ENCODE peak calls at places on chromosomes 12 and 14, in five cellular contexts. A, Q, H, U and J are unnamed samples.
A peak's percentile ranks its signal among the peaks of the same experiment; 100 is the strongest.

GRCh38 chr14:91317381-91318313 is 73.1 kb upstream of the GPR68 start:
- DNase-seq in A (no peak), Q (peak; percentile 20), H (peak; percentile 67), U (no peak), J (peak; percentile 32)

GRCh38 chr12:113162102-113163029 is 12.8 kb downstream of the CFAP73 start:
- DNase-seq in A (peak; percentile 8), Q (peak; percentile 49), H (no peak), U (no peak), J (no peak)

GRCh38 chr12:130070017-130070653 is 92.1 kb upstream of the FZD10 start:
- DNase-seq in A (no peak), Q (no peak), H (no peak), U (no peak), J (no peak)

GRCh38 chr14:89212386-89213235 is 204.4 kb downstream of the FOXN3 start:
- DNase-seq in A (no peak), Q (no peak), H (no peak), U (no peak), J (no peak)

GRCh38 chr14:60565211-60565610 is 56.3 kb downstream of the SIX6 start:
- DNase-seq in A (no peak), Q (peak; percentile 53), H (no peak), U (no peak), J (no peak)

GRCh38 chr12:105978686-105979085 is 160.1 kb downstream of the NUAK1 start:
- DNase-seq in A (no peak), Q (no peak), H (no peak), U (no peak), J (no peak)

GRCh38 chr14:77301103-77301502 is 19.6 kb downstream of the POMT2 start:
- DNase-seq in A (no peak), Q (peak; percentile 88), H (no peak), U (peak; percentile 75), J (no peak)

GRCh38 chr14:100407376-100408102 is 84.4 kb downstream of the SLC25A47 start:
- DNase-seq in A (no peak), Q (no peak), H (no peak), U (no peak), J (no peak)

GRCh38 chr14:105060751-105061427 is 4.3 kb downstream of the GPR132 start:
- DNase-seq in A (no peak), Q (no peak), H (no peak), U (no peak), J (no peak)

GRCh38 chr14:99213101-99213500 is 58.9 kb downstream of the BCL11B start:
- DNase-seq in A (no peak), Q (no peak), H (no peak), U (no peak), J (no peak)

GRCh38 chr12:53806689-53807088 is 54.9 kb upstream of the CISTR start:
- DNase-seq in A (no peak), Q (peak; percentile 57), H (no peak), U (no peak), J (no peak)

GRCh38 chr12:112473056-112473455 is 54.3 kb downstream of the PTPN11 start:
- DNase-seq in A (no peak), Q (peak; percentile 9), H (no peak), U (no peak), J (no peak)

GRCh38 chr14:95946867-95947266 is 70.2 kb downstream of the TUNAR start:
- DNase-seq in A (no peak), Q (no peak), H (no peak), U (no peak), J (no peak)

GRCh38 chr14:69043598-69044267 is 64.6 kb upstream of the ACTN1 start:
- DNase-seq in A (peak; percentile 42), Q (no peak), H (no peak), U (no peak), J (peak; percentile 87)

GRCh38 chr14:23828611-23829010 is 125.0 kb upstream of the DHRS4 start:
- DNase-seq in A (no peak), Q (no peak), H (no peak), U (no peak), J (no peak)

GRCh38 chr14:33014710-33015109 is 76.0 kb downstream of the NPAS3 start:
- DNase-seq in A (no peak), Q (no peak), H (no peak), U (no peak), J (no peak)

GRCh38 chr12:127306604-127307215 is 960.3 kb upstream of the TMEM132C start:
- DNase-seq in A (peak; percentile 43), Q (peak; percentile 81), H (no peak), U (no peak), J (no peak)

GRCh38 chr12:109255377-109255776 is 53.7 kb downstream of the FOXN4 start:
- DNase-seq in A (no peak), Q (peak; percentile 43), H (no peak), U (peak; percentile 24), J (no peak)

GRCh38 chr12:26971963-26972362 is 33.7 kb downstream of the FGFR1OP2 start:
- DNase-seq in A (no peak), Q (no peak), H (peak; percentile 82), U (no peak), J (no peak)

GRCh38 chr14:22555573-22556011 is 33.4 kb downstream of the DAD1 start:
- DNase-seq in A (no peak), Q (peak; percentile 83), H (peak; percentile 26), U (no peak), J (peak; percentile 52)

GRCh38 chr12:100153131-100153530 is 10.5 kb upstream of the BLTP3B start:
- DNase-seq in A (no peak), Q (no peak), H (no peak), U (no peak), J (no peak)

GRCh38 chr12:88393017-88393767 is 187.1 kb downstream of the KITLG start:
- DNase-seq in A (no peak), Q (peak; percentile 55), H (peak; percentile 44), U (peak; percentile 41), J (no peak)

GRCh38 chr14:60161176-60162107 is 3.8 kb downstream of the DHRS7 start:
- DNase-seq in A (peak; percentile 57), Q (peak; percentile 51), H (no peak), U (peak; percentile 38), J (no peak)

GRCh38 chr14:73491256-73491976 is 683 bp downstream of the RIOX1 start:
- DNase-seq in A (peak; percentile 75), Q (peak; percentile 74), H (peak; percentile 18), U (peak; percentile 54), J (peak; percentile 72)

GRCh38 chr12:34391771-34392581 is 369.7 kb downstream of the ALG10 start:
- DNase-seq in A (no peak), Q (no peak), H (no peak), U (no peak), J (peak; percentile 44)

GRCh38 chr12:95238150-95238549 is 20.5 kb downstream of the VEZT start:
- DNase-seq in A (no peak), Q (no peak), H (no peak), U (no peak), J (no peak)

GRCh38 chr14:23727566-23728335 is 91.6 kb downstream of the DHRS2 start:
- DNase-seq in A (peak; percentile 86), Q (peak; percentile 77), H (peak; percentile 12), U (peak; percentile 90), J (no peak)

GRCh38 chr14:102500190-102500661 is 9.3 kb downstream of the ANKRD9 start:
- DNase-seq in A (no peak), Q (no peak), H (no peak), U (no peak), J (peak; percentile 85)

GRCh38 chr12:54933381-54933780 is 51.2 kb downstream of the TESPA1 start:
- DNase-seq in A (no peak), Q (peak; percentile 89), H (peak; percentile 47), U (no peak), J (no peak)

GRCh38 chr12:114655934-114656697 is 27.9 kb downstream of the TBX3 start:
- DNase-seq in A (no peak), Q (peak; percentile 44), H (no peak), U (peak; percentile 98), J (no peak)

GRCh38 chr14:32820182-32820581 is 118.5 kb upstream of the NPAS3 start:
- DNase-seq in A (no peak), Q (no peak), H (no peak), U (no peak), J (no peak)

GRCh38 chr14:67510121-67510520 is 21.6 kb upstream of the TMEM229B start:
- DNase-seq in A (no peak), Q (no peak), H (no peak), U (no peak), J (no peak)

GRCh38 chr14:51652168-51653095 is 722 bp downstream of the FRMD6 start:
- DNase-seq in A (no peak), Q (peak; percentile 26), H (peak; percentile 27), U (no peak), J (no peak)

GRCh38 chr12:126747530-126748149 is 1519.3 kb upstream of the TMEM132C start:
- DNase-seq in A (no peak), Q (peak; percentile 66), H (no peak), U (peak; percentile 9), J (no peak)

GRCh38 chr12:57031228-57031670 is 14.9 kb upstream of the TAC3 start:
- DNase-seq in A (no peak), Q (no peak), H (peak; percentile 43), U (peak; percentile 28), J (no peak)

GRCh38 chr12:65941388-65941787 is 117.1 kb downstream of the HMGA2 start:
- DNase-seq in A (no peak), Q (peak; percentile 84), H (no peak), U (no peak), J (no peak)
- H3K4me1 ChIP-seq in A (no peaks in the 10 kb centered on the region), Q (peaks cover 75% of the 10 kb centered on the region), H (no peaks in the 10 kb centered on the region), U (peaks cover 76% of the 10 kb centered on the region), J (no peaks in the 10 kb centered on the region)

GRCh38 chr12:124327362-124328043 is 32.6 kb downstream of the RFLNA start:
- DNase-seq in A (no peak), Q (no peak), H (no peak), U (no peak), J (no peak)
- H3K27ac ChIP-seq in A (no peak overlapping the region), Q (no peak overlapping the region), H (no peak overlapping the region), U (no peak overlapping the region), J (peak overlapping the region; percentile 44)

GRCh38 chr14:61581955-61582615 is 113.2 kb upstream of the HIF1A start:
- DNase-seq in A (peak; percentile 33), Q (no peak), H (no peak), U (no peak), J (no peak)
- TF ChIP-seq CTCF in A (no peak), Q (no peak), H (no peak), U (no peak), J (no peak)

DNA sequence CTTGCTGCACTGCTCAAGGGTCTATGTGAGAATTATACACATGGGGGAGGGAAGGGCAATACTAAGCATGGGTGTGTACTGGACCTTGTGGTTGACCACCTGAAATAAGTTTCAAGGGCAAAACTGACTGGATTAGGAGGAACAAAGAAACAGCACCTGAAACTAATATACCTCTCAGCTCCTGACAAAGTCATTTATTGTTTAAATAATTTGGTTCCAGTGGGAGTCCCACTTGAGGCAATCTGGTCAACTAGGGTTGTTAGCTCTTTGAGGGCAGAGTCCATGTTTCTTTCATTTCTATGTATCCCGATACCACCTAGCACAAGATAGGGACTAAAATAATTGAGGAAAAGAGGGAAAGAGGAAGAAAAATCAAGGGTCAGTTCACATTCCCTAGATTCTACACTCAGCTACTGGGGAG is 45.5 kb downstream of the STXBP6 start:
- DNase-seq in A (no peak), Q (no peak), H (no peak), U (peak; percentile 65), J (no peak)
- H3K4me1 ChIP-seq in A (no peaks in the 10 kb centered on the region), Q (no peaks in the 10 kb centered on the region), H (no peaks in the 10 kb centered on the region), U (peaks cover 45% of the 10 kb centered on the region), J (no peaks in the 10 kb centered on the region)